ENCODE peak calls at places on chromosomes 11 and 22, in ten cellular contexts. One of them, this sample, is unnamed.

GRCh38 chr11:429391-429790 is 12.4 kb downstream of the ANO9 start:
- DNase-seq in psoas muscle: peak
- DNase-seq in cardiac muscle cell: no peak
- DNase-seq in SJSA1: no peak
- DNase-seq in substantia nigra: no peak
- DNase-seq in upper lobe of right lung: no peak
- DNase-seq in osteoblast: no peak
- DNase-seq in sigmoid colon: no peak
- DNase-seq in DND-41: no peak
- DNase-seq in A549: no peak
- DNase-seq in this sample: no peak

GRCh38 chr11:17762309-17762974 is 27.9 kb downstream of the KCNC1 start:
- DNase-seq in DND-41: no peak
- DNase-seq in cardiac muscle cell: no peak
- DNase-seq in substantia nigra: no peak
- DNase-seq in sigmoid colon: no peak
- DNase-seq in osteoblast: peak
- DNase-seq in upper lobe of right lung: no peak
- DNase-seq in SJSA1: no peak
- DNase-seq in psoas muscle: no peak
- DNase-seq in A549: no peak
- DNase-seq in this sample: no peak

GRCh38 chr11:130523609-130524008 is 75.2 kb downstream of the ADAMTS15 start:
- DNase-seq in A549: no peak
- DNase-seq in psoas muscle: peak
- DNase-seq in upper lobe of right lung: no peak
- DNase-seq in DND-41: no peak
- DNase-seq in substantia nigra: no peak
- DNase-seq in sigmoid colon: peak
- DNase-seq in SJSA1: peak
- DNase-seq in cardiac muscle cell: no peak
- DNase-seq in osteoblast: peak
- DNase-seq in this sample: peak

GRCh38 chr22:47690166-47690565 is 927.7 kb downstream of the TBC1D22A start:
- DNase-seq in cardiac muscle cell: no peak
- DNase-seq in substantia nigra: no peak
- DNase-seq in osteoblast: no peak
- DNase-seq in A549: no peak
- DNase-seq in upper lobe of right lung: no peak
- DNase-seq in psoas muscle: no peak
- DNase-seq in DND-41: no peak
- DNase-seq in SJSA1: no peak
- DNase-seq in sigmoid colon: no peak
- DNase-seq in this sample: no peak

GRCh38 chr11:69744435-69744834 is 30.7 kb downstream of the FGF4 start:
- DNase-seq in upper lobe of right lung: no peak
- DNase-seq in sigmoid colon: no peak
- DNase-seq in SJSA1: peak
- DNase-seq in cardiac muscle cell: no peak
- DNase-seq in psoas muscle: no peak
- DNase-seq in osteoblast: no peak
- DNase-seq in substantia nigra: no peak
- DNase-seq in A549: peak
- DNase-seq in DND-41: no peak
- DNase-seq in this sample: peak

GRCh38 chr11:81080476-81080875 is 1639.6 kb upstream of the TENM4 start:
- DNase-seq in DND-41: no peak
- DNase-seq in SJSA1: no peak
- DNase-seq in cardiac muscle cell: no peak
- DNase-seq in upper lobe of right lung: no peak
- DNase-seq in psoas muscle: no peak
- DNase-seq in A549: no peak
- DNase-seq in osteoblast: no peak
- DNase-seq in sigmoid colon: no peak
- DNase-seq in substantia nigra: no peak
- DNase-seq in this sample: no peak

GRCh38 chr11:17673951-17674350 is 45.4 kb upstream of the MYOD1 start:
- DNase-seq in psoas muscle: no peak
- DNase-seq in A549: no peak
- DNase-seq in sigmoid colon: no peak
- DNase-seq in substantia nigra: no peak
- DNase-seq in osteoblast: no peak
- DNase-seq in cardiac muscle cell: no peak
- DNase-seq in SJSA1: no peak
- DNase-seq in DND-41: no peak
- DNase-seq in upper lobe of right lung: no peak
- DNase-seq in this sample: no peak

GRCh38 chr11:74749965-74750296 is 1.3 kb downstream of the RNF169 start:
- DNase-seq in DND-41: peak
- DNase-seq in cardiac muscle cell: no peak
- DNase-seq in sigmoid colon: no peak
- DNase-seq in upper lobe of right lung: no peak
- DNase-seq in A549: no peak
- DNase-seq in psoas muscle: no peak
- DNase-seq in SJSA1: no peak
- DNase-seq in substantia nigra: no peak
- DNase-seq in osteoblast: no peak
- DNase-seq in this sample: no peak

DNA sequence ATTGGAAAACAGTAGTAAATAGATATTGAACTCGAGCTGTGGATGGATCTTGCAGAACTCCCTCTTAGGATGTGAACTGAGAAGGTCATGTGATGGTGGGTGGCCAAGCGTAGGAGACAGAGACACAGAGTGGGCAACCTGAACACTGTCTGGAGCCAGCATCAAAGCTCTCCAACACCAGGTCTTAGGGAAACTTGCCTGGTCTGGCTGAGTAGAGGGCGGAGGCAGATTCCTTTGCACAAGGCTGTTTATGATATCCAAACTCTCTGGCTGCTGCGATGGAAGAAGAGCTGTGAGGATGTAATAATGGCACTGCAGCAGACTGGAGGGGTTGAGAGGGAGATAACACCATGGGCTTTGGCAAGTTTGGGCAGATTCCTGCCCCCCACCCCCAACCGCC is 10.1 kb downstream of the NAV2 start:
- DNase-seq in substantia nigra: no peak
- DNase-seq in osteoblast: no peak
- DNase-seq in upper lobe of right lung: no peak
- DNase-seq in cardiac muscle cell: no peak
- DNase-seq in DND-41: no peak
- DNase-seq in SJSA1: no peak
- DNase-seq in sigmoid colon: no peak
- DNase-seq in A549: no peak
- DNase-seq in psoas muscle: no peak
- DNase-seq in this sample: no peak
- H3K27ac ChIP-seq in substantia nigra: peak
- H3K27ac ChIP-seq in osteoblast: no peak
- H3K27ac ChIP-seq in upper lobe of right lung: no peak
- H3K27ac ChIP-seq in cardiac muscle cell: no peak
- H3K27ac ChIP-seq in DND-41: no peak
- H3K27ac ChIP-seq in SJSA1: no peak
- H3K27ac ChIP-seq in sigmoid colon: peak
- H3K27ac ChIP-seq in A549: peak
- H3K27ac ChIP-seq in psoas muscle: no peak
- H3K27ac ChIP-seq in this sample: no peak

GRCh38 chr11:68012843-68013610 is 2.9 kb downstream of the ALDH3B1 start:
- DNase-seq in osteoblast: peak
- DNase-seq in cardiac muscle cell: no peak
- DNase-seq in upper lobe of right lung: peak
- DNase-seq in A549: peak
- DNase-seq in psoas muscle: no peak
- DNase-seq in DND-41: no peak
- DNase-seq in SJSA1: peak
- DNase-seq in sigmoid colon: no peak
- DNase-seq in substantia nigra: no peak
- DNase-seq in this sample: peak

GRCh38 chr11:68014157-68014965 is 4.2 kb downstream of the ALDH3B1 start:
- DNase-seq in SJSA1: peak
- DNase-seq in upper lobe of right lung: peak
- DNase-seq in sigmoid colon: peak
- DNase-seq in substantia nigra: no peak
- DNase-seq in osteoblast: peak
- DNase-seq in DND-41: no peak
- DNase-seq in A549: peak
- DNase-seq in cardiac muscle cell: no peak
- DNase-seq in psoas muscle: no peak
- DNase-seq in this sample: peak

GRCh38 chr11:68012044-68012842 is 2.1 kb downstream of the ALDH3B1 start:
- DNase-seq in osteoblast: no peak
- DNase-seq in DND-41: no peak
- DNase-seq in sigmoid colon: no peak
- DNase-seq in upper lobe of right lung: peak
- DNase-seq in SJSA1: no peak
- DNase-seq in A549: peak
- DNase-seq in cardiac muscle cell: no peak
- DNase-seq in psoas muscle: no peak
- DNase-seq in substantia nigra: no peak
- DNase-seq in this sample: no peak

GRCh38 chr11:68014966-68015447 is 4.9 kb downstream of the ALDH3B1 start:
- DNase-seq in osteoblast: no peak
- DNase-seq in upper lobe of right lung: peak
- DNase-seq in substantia nigra: no peak
- DNase-seq in DND-41: no peak
- DNase-seq in psoas muscle: no peak
- DNase-seq in A549: no peak
- DNase-seq in SJSA1: no peak
- DNase-seq in sigmoid colon: no peak
- DNase-seq in cardiac muscle cell: no peak
- DNase-seq in this sample: no peak

GRCh38 chr11:68013611-68014156 is 3.6 kb downstream of the ALDH3B1 start:
- DNase-seq in sigmoid colon: no peak
- DNase-seq in upper lobe of right lung: peak
- DNase-seq in psoas muscle: no peak
- DNase-seq in osteoblast: no peak
- DNase-seq in A549: no peak
- DNase-seq in SJSA1: no peak
- DNase-seq in substantia nigra: no peak
- DNase-seq in DND-41: no peak
- DNase-seq in cardiac muscle cell: no peak
- DNase-seq in this sample: no peak
- H3K27ac ChIP-seq in sigmoid colon: peak
- H3K27ac ChIP-seq in upper lobe of right lung: peak
- H3K27ac ChIP-seq in psoas muscle: no peak
- H3K27ac ChIP-seq in osteoblast: peak
- H3K27ac ChIP-seq in A549: peak
- H3K27ac ChIP-seq in SJSA1: peak
- H3K27ac ChIP-seq in substantia nigra: no peak
- H3K27ac ChIP-seq in DND-41: no peak
- H3K27ac ChIP-seq in cardiac muscle cell: no peak
- H3K27ac ChIP-seq in this sample: peak

GRCh38 chr11:35011944-35012343 is 95.5 kb downstream of the PDHX start:
- DNase-seq in substantia nigra: no peak
- DNase-seq in A549: no peak
- DNase-seq in SJSA1: no peak
- DNase-seq in cardiac muscle cell: no peak
- DNase-seq in upper lobe of right lung: no peak
- DNase-seq in osteoblast: no peak
- DNase-seq in DND-41: no peak
- DNase-seq in sigmoid colon: no peak
- DNase-seq in psoas muscle: no peak
- DNase-seq in this sample: no peak

GRCh38 chr11:35009941-35010337 is 93.5 kb downstream of the PDHX start:
- DNase-seq in cardiac muscle cell: no peak
- DNase-seq in DND-41: no peak
- DNase-seq in substantia nigra: no peak
- DNase-seq in upper lobe of right lung: no peak
- DNase-seq in A549: peak
- DNase-seq in osteoblast: no peak
- DNase-seq in sigmoid colon: no peak
- DNase-seq in SJSA1: no peak
- DNase-seq in psoas muscle: no peak
- DNase-seq in this sample: no peak

GRCh38 chr11:35009191-35009940 is 92.9 kb downstream of the PDHX start:
- DNase-seq in A549: peak
- DNase-seq in SJSA1: peak
- DNase-seq in DND-41: no peak
- DNase-seq in psoas muscle: no peak
- DNase-seq in upper lobe of right lung: no peak
- DNase-seq in cardiac muscle cell: no peak
- DNase-seq in substantia nigra: no peak
- DNase-seq in sigmoid colon: no peak
- DNase-seq in osteoblast: peak
- DNase-seq in this sample: no peak

GRCh38 chr11:35011389-35011788 is 95.0 kb downstream of the PDHX start:
- DNase-seq in sigmoid colon: no peak
- DNase-seq in A549: peak
- DNase-seq in osteoblast: no peak
- DNase-seq in upper lobe of right lung: no peak
- DNase-seq in psoas muscle: no peak
- DNase-seq in DND-41: no peak
- DNase-seq in substantia nigra: no peak
- DNase-seq in cardiac muscle cell: no peak
- DNase-seq in SJSA1: no peak
- DNase-seq in this sample: no peak

DNA sequence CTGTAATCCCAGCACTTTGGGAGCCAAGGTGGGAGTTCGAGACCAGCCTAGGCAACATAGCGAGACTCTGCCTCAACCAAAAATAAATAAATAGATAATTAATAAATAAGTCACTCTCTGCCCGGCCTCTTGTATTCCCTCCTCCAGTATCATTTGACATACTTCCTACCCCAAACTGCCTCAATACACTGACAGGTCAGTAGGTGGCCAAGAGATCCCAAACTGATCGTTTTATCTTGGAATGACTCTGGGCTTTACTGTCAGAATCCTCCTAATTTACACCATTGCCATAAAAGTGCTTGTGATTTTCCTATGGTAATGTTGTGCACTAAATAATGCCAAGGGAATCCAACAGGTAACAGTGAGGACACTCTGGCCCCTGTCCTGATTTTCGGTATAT is 94.2 kb downstream of the PDHX start:
- DNase-seq in cardiac muscle cell: no peak
- DNase-seq in A549: no peak
- DNase-seq in osteoblast: no peak
- DNase-seq in psoas muscle: no peak
- DNase-seq in upper lobe of right lung: no peak
- DNase-seq in SJSA1: no peak
- DNase-seq in DND-41: no peak
- DNase-seq in sigmoid colon: no peak
- DNase-seq in substantia nigra: no peak
- DNase-seq in this sample: no peak
- H3K27ac ChIP-seq in cardiac muscle cell: no peak
- H3K27ac ChIP-seq in A549: peak
- H3K27ac ChIP-seq in osteoblast: no peak
- H3K27ac ChIP-seq in psoas muscle: peak
- H3K27ac ChIP-seq in upper lobe of right lung: no peak
- H3K27ac ChIP-seq in SJSA1: no peak
- H3K27ac ChIP-seq in DND-41: no peak
- H3K27ac ChIP-seq in sigmoid colon: no peak
- H3K27ac ChIP-seq in substantia nigra: no peak
- H3K27ac ChIP-seq in this sample: no peak

DNA sequence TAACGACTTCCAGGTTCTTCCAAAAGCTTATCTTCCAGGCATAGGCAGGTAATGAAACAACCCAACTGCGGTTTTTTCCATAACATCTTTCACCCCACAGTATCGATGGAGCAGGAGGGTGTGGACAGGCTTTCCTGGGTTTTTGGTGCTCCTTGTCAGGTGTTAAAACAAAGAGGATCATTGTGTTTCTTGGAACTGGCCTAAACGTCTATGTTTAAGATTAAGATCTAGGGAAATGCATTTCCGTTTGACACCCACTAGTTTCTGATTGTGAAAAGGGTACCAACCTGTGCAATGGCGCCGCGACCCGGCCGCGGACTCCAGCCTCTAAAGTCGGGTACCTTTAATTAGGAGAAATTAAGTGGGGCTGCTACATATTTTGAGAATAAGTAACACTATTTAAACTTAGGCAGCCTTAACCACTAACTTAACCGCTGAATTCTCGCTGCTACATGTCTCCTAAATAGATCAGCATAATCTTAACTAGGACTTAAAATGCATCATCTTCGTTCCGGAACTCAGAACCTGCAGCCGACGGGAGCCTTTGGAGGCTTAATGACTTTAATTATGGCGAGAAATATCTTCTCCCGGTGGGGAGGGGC is 31.5 kb downstream of the C22orf31 start:
- DNase-seq in DND-41: no peak
- DNase-seq in psoas muscle: no peak
- DNase-seq in substantia nigra: no peak
- DNase-seq in sigmoid colon: no peak
- DNase-seq in upper lobe of right lung: no peak
- DNase-seq in osteoblast: no peak
- DNase-seq in A549: no peak
- DNase-seq in SJSA1: no peak
- DNase-seq in cardiac muscle cell: no peak
- DNase-seq in this sample: no peak
- H3K27ac ChIP-seq in DND-41: no peak
- H3K27ac ChIP-seq in psoas muscle: peak
- H3K27ac ChIP-seq in substantia nigra: peak
- H3K27ac ChIP-seq in sigmoid colon: peak
- H3K27ac ChIP-seq in upper lobe of right lung: peak
- H3K27ac ChIP-seq in osteoblast: peak
- H3K27ac ChIP-seq in A549: peak
- H3K27ac ChIP-seq in SJSA1: peak
- H3K27ac ChIP-seq in cardiac muscle cell: peak
- H3K27ac ChIP-seq in this sample: peak